ENCODE peak calls at places on chromosomes 4 and X, in nine cellular contexts. One of them, this sample, is unnamed.

GRCh38 chrX:120769576-120770341 is 105.9 kb downstream of the CT47B1 start:
- DNase-seq in KBM-7: peak
- DNase-seq in brain microvascular endothelial cell: peak
- DNase-seq in nucleus accumbens: no peak
- DNase-seq in A172: peak
- DNase-seq in stimulated activated CD4-positive, alpha-beta T cell treated with anti-CD3 and anti-CD28 coated beads, Interleukin-2, amount 100 ng/mL, for 24 hours: no peak
- DNase-seq in stimulated activated naive CD4-positive, alpha-beta T cell treated with Interleukin-2 at 50 U/mL for 16 hours: no peak
- DNase-seq in sciatic nerve: no peak
- DNase-seq in Karpas-422: peak
- DNase-seq in this sample: no peak

GRCh38 chr4:82145850-82146249 is 227.9 kb downstream of the HNRNPD start:
- DNase-seq in KBM-7: no peak
- DNase-seq in brain microvascular endothelial cell: no peak
- DNase-seq in nucleus accumbens: no peak
- DNase-seq in A172: no peak
- DNase-seq in stimulated activated CD4-positive, alpha-beta T cell treated with anti-CD3 and anti-CD28 coated beads, Interleukin-2, amount 100 ng/mL, for 24 hours: no peak
- DNase-seq in stimulated activated naive CD4-positive, alpha-beta T cell treated with Interleukin-2 at 50 U/mL for 16 hours: no peak
- DNase-seq in sciatic nerve: no peak
- DNase-seq in Karpas-422: no peak
- DNase-seq in this sample: no peak

GRCh38 chr4:122652379-122652778 is 31.5 kb upstream of the IL21 start:
- DNase-seq in KBM-7: peak
- DNase-seq in brain microvascular endothelial cell: peak
- DNase-seq in nucleus accumbens: no peak
- DNase-seq in A172: peak
- DNase-seq in stimulated activated CD4-positive, alpha-beta T cell treated with anti-CD3 and anti-CD28 coated beads, Interleukin-2, amount 100 ng/mL, for 24 hours: peak
- DNase-seq in stimulated activated naive CD4-positive, alpha-beta T cell treated with Interleukin-2 at 50 U/mL for 16 hours: peak
- DNase-seq in sciatic nerve: no peak
- DNase-seq in Karpas-422: peak
- DNase-seq in this sample: no peak

GRCh38 chrX:142052238-142052637 is 148.5 kb downstream of the MAGEC1 start:
- DNase-seq in KBM-7: no peak
- DNase-seq in brain microvascular endothelial cell: no peak
- DNase-seq in nucleus accumbens: no peak
- DNase-seq in A172: no peak
- DNase-seq in stimulated activated CD4-positive, alpha-beta T cell treated with anti-CD3 and anti-CD28 coated beads, Interleukin-2, amount 100 ng/mL, for 24 hours: no peak
- DNase-seq in stimulated activated naive CD4-positive, alpha-beta T cell treated with Interleukin-2 at 50 U/mL for 16 hours: no peak
- DNase-seq in sciatic nerve: no peak
- DNase-seq in Karpas-422: no peak
- DNase-seq in this sample: no peak

GRCh38 chr4:152953514-152953913 is 17.4 kb downstream of the FHDC1 start:
- DNase-seq in KBM-7: no peak
- DNase-seq in brain microvascular endothelial cell: no peak
- DNase-seq in nucleus accumbens: no peak
- DNase-seq in A172: no peak
- DNase-seq in stimulated activated CD4-positive, alpha-beta T cell treated with anti-CD3 and anti-CD28 coated beads, Interleukin-2, amount 100 ng/mL, for 24 hours: no peak
- DNase-seq in stimulated activated naive CD4-positive, alpha-beta T cell treated with Interleukin-2 at 50 U/mL for 16 hours: no peak
- DNase-seq in sciatic nerve: no peak
- DNase-seq in Karpas-422: no peak
- DNase-seq in this sample: no peak

GRCh38 chr4:184485279-184485678 is 10.9 kb upstream of the IRF2 start:
- DNase-seq in KBM-7: no peak
- DNase-seq in brain microvascular endothelial cell: no peak
- DNase-seq in nucleus accumbens: no peak
- DNase-seq in A172: no peak
- DNase-seq in stimulated activated CD4-positive, alpha-beta T cell treated with anti-CD3 and anti-CD28 coated beads, Interleukin-2, amount 100 ng/mL, for 24 hours: no peak
- DNase-seq in stimulated activated naive CD4-positive, alpha-beta T cell treated with Interleukin-2 at 50 U/mL for 16 hours: no peak
- DNase-seq in sciatic nerve: no peak
- DNase-seq in Karpas-422: no peak
- DNase-seq in this sample: no peak

GRCh38 chr4:157143365-157143764 is 67.4 kb downstream of the GLRB start:
- DNase-seq in KBM-7: no peak
- DNase-seq in brain microvascular endothelial cell: no peak
- DNase-seq in nucleus accumbens: no peak
- DNase-seq in A172: no peak
- DNase-seq in stimulated activated CD4-positive, alpha-beta T cell treated with anti-CD3 and anti-CD28 coated beads, Interleukin-2, amount 100 ng/mL, for 24 hours: no peak
- DNase-seq in stimulated activated naive CD4-positive, alpha-beta T cell treated with Interleukin-2 at 50 U/mL for 16 hours: no peak
- DNase-seq in sciatic nerve: no peak
- DNase-seq in Karpas-422: no peak
- DNase-seq in this sample: no peak

GRCh38 chr4:138775890-138776289 is 239.7 kb upstream of the NOCT start:
- DNase-seq in KBM-7: peak
- DNase-seq in brain microvascular endothelial cell: no peak
- DNase-seq in nucleus accumbens: no peak
- DNase-seq in A172: no peak
- DNase-seq in stimulated activated CD4-positive, alpha-beta T cell treated with anti-CD3 and anti-CD28 coated beads, Interleukin-2, amount 100 ng/mL, for 24 hours: no peak
- DNase-seq in stimulated activated naive CD4-positive, alpha-beta T cell treated with Interleukin-2 at 50 U/mL for 16 hours: no peak
- DNase-seq in sciatic nerve: no peak
- DNase-seq in Karpas-422: peak
- DNase-seq in this sample: no peak

GRCh38 chrX:119573222-119573621 is 1.1 kb upstream of the UBE2A start:
- DNase-seq in KBM-7: no peak
- DNase-seq in brain microvascular endothelial cell: no peak
- DNase-seq in nucleus accumbens: no peak
- DNase-seq in A172: no peak
- DNase-seq in stimulated activated CD4-positive, alpha-beta T cell treated with anti-CD3 and anti-CD28 coated beads, Interleukin-2, amount 100 ng/mL, for 24 hours: no peak
- DNase-seq in stimulated activated naive CD4-positive, alpha-beta T cell treated with Interleukin-2 at 50 U/mL for 16 hours: no peak
- DNase-seq in sciatic nerve: no peak
- DNase-seq in Karpas-422: no peak
- DNase-seq in this sample: no peak

GRCh38 chr4:173061160-173061559 is 107.5 kb upstream of the GALNT7 start:
- DNase-seq in KBM-7: no peak
- DNase-seq in brain microvascular endothelial cell: no peak
- DNase-seq in nucleus accumbens: no peak
- DNase-seq in A172: no peak
- DNase-seq in stimulated activated CD4-positive, alpha-beta T cell treated with anti-CD3 and anti-CD28 coated beads, Interleukin-2, amount 100 ng/mL, for 24 hours: no peak
- DNase-seq in stimulated activated naive CD4-positive, alpha-beta T cell treated with Interleukin-2 at 50 U/mL for 16 hours: no peak
- DNase-seq in sciatic nerve: no peak
- DNase-seq in Karpas-422: no peak
- DNase-seq in this sample: no peak

GRCh38 chr4:66034671-66035070 is 364.4 kb upstream of the EPHA5 start:
- DNase-seq in KBM-7: no peak
- DNase-seq in brain microvascular endothelial cell: no peak
- DNase-seq in nucleus accumbens: no peak
- DNase-seq in A172: no peak
- DNase-seq in stimulated activated CD4-positive, alpha-beta T cell treated with anti-CD3 and anti-CD28 coated beads, Interleukin-2, amount 100 ng/mL, for 24 hours: no peak
- DNase-seq in stimulated activated naive CD4-positive, alpha-beta T cell treated with Interleukin-2 at 50 U/mL for 16 hours: no peak
- DNase-seq in sciatic nerve: no peak
- DNase-seq in Karpas-422: no peak
- DNase-seq in this sample: no peak

GRCh38 chr4:90152024-90152423 is 24.8 kb downstream of the CCSER1 start:
- DNase-seq in KBM-7: no peak
- DNase-seq in brain microvascular endothelial cell: no peak
- DNase-seq in nucleus accumbens: no peak
- DNase-seq in A172: no peak
- DNase-seq in stimulated activated CD4-positive, alpha-beta T cell treated with anti-CD3 and anti-CD28 coated beads, Interleukin-2, amount 100 ng/mL, for 24 hours: no peak
- DNase-seq in stimulated activated naive CD4-positive, alpha-beta T cell treated with Interleukin-2 at 50 U/mL for 16 hours: no peak
- DNase-seq in sciatic nerve: no peak
- DNase-seq in Karpas-422: no peak
- DNase-seq in this sample: no peak

GRCh38 chr4:5037553-5038551 is 13.4 kb upstream of the STK32B start:
- DNase-seq in KBM-7: peak
- DNase-seq in brain microvascular endothelial cell: peak
- DNase-seq in nucleus accumbens: no peak
- DNase-seq in A172: peak
- DNase-seq in stimulated activated CD4-positive, alpha-beta T cell treated with anti-CD3 and anti-CD28 coated beads, Interleukin-2, amount 100 ng/mL, for 24 hours: no peak
- DNase-seq in stimulated activated naive CD4-positive, alpha-beta T cell treated with Interleukin-2 at 50 U/mL for 16 hours: no peak
- DNase-seq in sciatic nerve: no peak
- DNase-seq in Karpas-422: no peak
- DNase-seq in this sample: peak

GRCh38 chr4:40656221-40656863 is 26.7 kb upstream of the RBM47 start:
- DNase-seq in KBM-7: peak
- DNase-seq in brain microvascular endothelial cell: no peak
- DNase-seq in nucleus accumbens: no peak
- DNase-seq in A172: no peak
- DNase-seq in stimulated activated CD4-positive, alpha-beta T cell treated with anti-CD3 and anti-CD28 coated beads, Interleukin-2, amount 100 ng/mL, for 24 hours: no peak
- DNase-seq in stimulated activated naive CD4-positive, alpha-beta T cell treated with Interleukin-2 at 50 U/mL for 16 hours: no peak
- DNase-seq in sciatic nerve: no peak
- DNase-seq in Karpas-422: no peak
- DNase-seq in this sample: no peak

GRCh38 chrX:104902070-104902469 is 318.4 kb downstream of the TEX13A start:
- DNase-seq in KBM-7: no peak
- DNase-seq in brain microvascular endothelial cell: no peak
- DNase-seq in nucleus accumbens: no peak
- DNase-seq in A172: no peak
- DNase-seq in stimulated activated CD4-positive, alpha-beta T cell treated with anti-CD3 and anti-CD28 coated beads, Interleukin-2, amount 100 ng/mL, for 24 hours: no peak
- DNase-seq in stimulated activated naive CD4-positive, alpha-beta T cell treated with Interleukin-2 at 50 U/mL for 16 hours: no peak
- DNase-seq in sciatic nerve: no peak
- DNase-seq in Karpas-422: no peak
- DNase-seq in this sample: no peak

GRCh38 chr4:45183905-45184304 is 457.5 kb upstream of the GNPDA2 start:
- DNase-seq in KBM-7: no peak
- DNase-seq in brain microvascular endothelial cell: no peak
- DNase-seq in nucleus accumbens: no peak
- DNase-seq in A172: no peak
- DNase-seq in stimulated activated CD4-positive, alpha-beta T cell treated with anti-CD3 and anti-CD28 coated beads, Interleukin-2, amount 100 ng/mL, for 24 hours: no peak
- DNase-seq in stimulated activated naive CD4-positive, alpha-beta T cell treated with Interleukin-2 at 50 U/mL for 16 hours: no peak
- DNase-seq in sciatic nerve: no peak
- DNase-seq in Karpas-422: no peak
- DNase-seq in this sample: no peak

This sample was measured in non-pigmented ciliary epithelial cell.